ENCODE peak calls at places on chromosomes 4 and X, in five cellular contexts. W is ELF-1; Y is kidney epithelial cell; D is stimulated activated CD4-positive, alpha-beta T cell treated with anti-CD3 and anti-CD28 coated beads, Interleukin-1b, Interleukin-23, amount 100 ng/mL, for 24 hours; A is progenitor cell of endocrine pancreas. S is an unnamed sample.

GRCh38 chr4:88457307-88458090 is 580 bp downstream of the HERC5 start:
- DNase-seq in W (no peak), Y (no peak), D (peak; percentile 21), A (peak; percentile 37), S (peak; percentile 22)

GRCh38 chrX:134013092-134013497 is 27.7 kb upstream of the GPC3 start:
- DNase-seq in W (no peak), Y (no peak), D (no peak), A (no peak), S (no peak)

GRCh38 chr4:17690135-17690534 is 75.7 kb downstream of the MED28 start:
- DNase-seq in W (no peak), Y (no peak), D (no peak), A (no peak), S (no peak)

GRCh38 chr4:101393256-101393655 is 45.9 kb upstream of the PPP3CA start:
- DNase-seq in W (no peak), Y (peak; percentile 56), D (no peak), A (no peak), S (no peak)

GRCh38 chr4:47913328-47913727 is 1.1 kb downstream of the NFXL1 start:
- DNase-seq in W (no peak), Y (no peak), D (no peak), A (no peak), S (no peak)

GRCh38 chr4:178142724-178143123 is 700.5 kb upstream of the AGA start:
- DNase-seq in W (no peak), Y (no peak), D (no peak), A (no peak), S (no peak)

GRCh38 chr4:3497095-3497494 is 34.0 kb downstream of the DOK7 start:
- DNase-seq in W (no peak), Y (no peak), D (no peak), A (no peak), S (no peak)

GRCh38 chr4:52234539-52235174 is 183.6 kb downstream of the SPATA18 start:
- DNase-seq in W (no peak), Y (no peak), D (no peak), A (no peak), S (no peak)

GRCh38 chr4:26320159-26320452 is 708 bp upstream of the RBPJ start:
- DNase-seq in W (no peak), Y (no peak), D (no peak), A (peak; percentile 12), S (no peak)

GRCh38 chrX:42422961-42423360 is 355.0 kb downstream of the PPP1R2C start:
- DNase-seq in W (no peak), Y (no peak), D (no peak), A (no peak), S (no peak)

GRCh38 chr4:140047017-140047640 is 106.9 kb downstream of the MAML3 start:
- DNase-seq in W (peak; percentile 36), Y (no peak), D (no peak), A (no peak), S (peak; percentile 16)

GRCh38 chr4:85734446-85734845 is 259.5 kb downstream of the ARHGAP24 start:
- DNase-seq in W (no peak), Y (no peak), D (no peak), A (no peak), S (no peak)

GRCh38 chr4:1196421-1197183 is 24.2 kb upstream of the SPON2 start:
- DNase-seq in W (no peak), Y (no peak), D (no peak), A (no peak), S (peak; percentile 9)

GRCh38 chr4:46933686-46934085 is 24.6 kb upstream of the COX7B2 start:
- DNase-seq in W (no peak), Y (no peak), D (no peak), A (no peak), S (no peak)

GRCh38 chrX:40154853-40155616 is 57.3 kb upstream of the BCOR start:
- DNase-seq in W (peak; percentile 81), Y (no peak), D (no peak), A (no peak), S (peak; percentile 71)

GRCh38 chrX:1427756-1428155 is 25.0 kb downstream of the ASMTL start:
- DNase-seq in W (no peak), Y (no peak), D (no peak), A (no peak), S (no peak)

S was measured in mucosa of gallbladder.